ENCODE peak calls at places on chromosome 4, in eight cellular contexts. B is endothelial cell of umbilical vein, G is stomach, F is HCT116, C is GM12878, D is breast epithelium, U is transverse colon, L is Panc1. J is an unnamed sample.

GRCh38 chr4:56976878-56977320 is 507 bp downstream of the NOA1 start:
- DNase-seq in B (peak; percentile 38), G (peak; percentile 80), F (peak; percentile 19), C (no peak), D (peak; percentile 58), U (peak; percentile 76), L (no peak), J (peak; percentile 69)

GRCh38 chr4:211033-211511 is 86.8 kb downstream of the ZNF718 start:
- DNase-seq in B (no peak), G (no peak), F (no peak), C (peak; percentile 28), D (no peak), U (no peak), L (no peak), J (no peak)

GRCh38 chr4:123325241-123325681 is 71.3 kb upstream of the SPRY1 start:
- DNase-seq in B (no peak), G (no peak), F (no peak), C (peak; percentile 75), D (no peak), U (no peak), L (no peak), J (no peak)

GRCh38 chr4:173505924-173506779 is 23.9 kb downstream of the HAND2 start:
- DNase-seq in B (peak; percentile 25), G (peak; percentile 59), F (peak; percentile 56), C (peak; percentile 41), D (no peak), U (peak; percentile 63), L (no peak), J (no peak)

GRCh38 chr4:163109967-163110366 is 56.7 kb downstream of the NAF1 start:
- DNase-seq in B (no peak), G (no peak), F (no peak), C (no peak), D (no peak), U (no peak), L (no peak), J (no peak)

GRCh38 chr4:42995343-42995944 is 102.9 kb downstream of the GRXCR1 start:
- DNase-seq in B (peak; percentile 2), G (no peak), F (no peak), C (no peak), D (no peak), U (no peak), L (peak; percentile 8), J (no peak)

GRCh38 chr4:120293341-120293740 is 226.7 kb upstream of the MAD2L1 start:
- DNase-seq in B (no peak), G (no peak), F (no peak), C (no peak), D (no peak), U (no peak), L (no peak), J (no peak)

GRCh38 chr4:139950568-139950967 is 203.4 kb downstream of the MAML3 start:
- DNase-seq in B (no peak), G (no peak), F (no peak), C (peak; percentile 83), D (no peak), U (no peak), L (no peak), J (no peak)

GRCh38 chr4:6875431-6875831 is 34.2 kb upstream of the TBC1D14 start:
- DNase-seq in B (no peak), G (no peak), F (no peak), C (no peak), D (no peak), U (no peak), L (no peak), J (no peak)

GRCh38 chr4:41178372-41179085 is 35.8 kb downstream of the APBB2 start:
- DNase-seq in B (peak; percentile 84), G (no peak), F (no peak), C (no peak), D (no peak), U (no peak), L (no peak), J (no peak)

GRCh38 chr4:16860506-16860905 is 37.9 kb downstream of the LDB2 start:
- DNase-seq in B (peak; percentile 85), G (no peak), F (no peak), C (no peak), D (no peak), U (no peak), L (no peak), J (no peak)

GRCh38 chr4:137083571-137083970 is 448.7 kb downstream of the PCDH18 start:
- DNase-seq in B (no peak), G (no peak), F (no peak), C (no peak), D (no peak), U (no peak), L (no peak), J (no peak)

GRCh38 chr4:52259978-52260377 is 208.9 kb downstream of the SPATA18 start:
- DNase-seq in B (no peak), G (no peak), F (no peak), C (no peak), D (no peak), U (no peak), L (no peak), J (no peak)

GRCh38 chr4:176242764-176243347 is 26.2 kb downstream of the ASB5 start:
- DNase-seq in B (no peak), G (no peak), F (no peak), C (no peak), D (no peak), U (no peak), L (no peak), J (no peak)

GRCh38 chr4:56653461-56654237 is 27.4 kb downstream of the HOPX start:
- DNase-seq in B (peak; percentile 70), G (no peak), F (no peak), C (no peak), D (no peak), U (peak; percentile 15), L (no peak), J (no peak)

GRCh38 chr4:42490015-42490414 is 92.7 kb downstream of the SHISA3 start:
- DNase-seq in B (no peak), G (no peak), F (no peak), C (peak; percentile 17), D (no peak), U (no peak), L (no peak), J (no peak)

GRCh38 chr4:122722256-122722655 is 10.2 kb upstream of the BBS12 start:
- DNase-seq in B (no peak), G (no peak), F (no peak), C (no peak), D (no peak), U (no peak), L (no peak), J (no peak)

GRCh38 chr4:84952004-84952403 is 14.5 kb downstream of the WDFY3 start:
- DNase-seq in B (peak; percentile 21), G (no peak), F (peak; percentile 10), C (no peak), D (no peak), U (no peak), L (peak; percentile 18), J (no peak)

GRCh38 chr4:87420431-87420830 is 1.9 kb upstream of the NUDT9 start:
- DNase-seq in B (no peak), G (no peak), F (no peak), C (no peak), D (no peak), U (no peak), L (no peak), J (no peak)

GRCh38 chr4:6448476-6449170 is 23.8 kb downstream of the PPP2R2C start:
- DNase-seq in B (no peak), G (no peak), F (no peak), C (no peak), D (no peak), U (no peak), L (no peak), J (no peak)

GRCh38 chr4:95289028-95289634 is 259.6 kb downstream of the UNC5C start:
- DNase-seq in B (peak; percentile 92), G (no peak), F (no peak), C (no peak), D (no peak), U (no peak), L (no peak), J (no peak)

GRCh38 chr4:34236118-34236517 is 2008.2 kb downstream of the ARAP2 start:
- DNase-seq in B (no peak), G (no peak), F (no peak), C (no peak), D (no peak), U (no peak), L (no peak), J (no peak)
- TF ChIP-seq POLR2AphosphoS5 in B (no peak), G (no peak), F (no peak), C (no peak), D (no peak), U (no peak), L (no peak), J (no peak)

GRCh38 chr4:28362169-28362568 is 1501.5 kb downstream of the STIM2 start:
- DNase-seq in B (no peak), G (no peak), F (no peak), C (no peak), D (no peak), U (no peak), L (no peak), J (no peak)

GRCh38 chr4:28354874-28355273 is 1494.2 kb downstream of the STIM2 start:
- DNase-seq in B (no peak), G (no peak), F (no peak), C (no peak), D (no peak), U (no peak), L (no peak), J (no peak)

GRCh38 chr4:28360681-28361080 is 1500.0 kb downstream of the STIM2 start:
- DNase-seq in B (no peak), G (no peak), F (no peak), C (no peak), D (no peak), U (no peak), L (no peak), J (no peak)

GRCh38 chr4:28357985-28358384 is 1497.3 kb downstream of the STIM2 start:
- DNase-seq in B (no peak), G (no peak), F (peak; percentile 7), C (no peak), D (no peak), U (no peak), L (no peak), J (no peak)
- TF ChIP-seq CTCF in B (peak; percentile 12), G (no peak), F (peak; percentile 47), C (no peak), D (no peak), U (no peak), L (no peak), J (no peak)

GRCh38 chr4:80266267-80266901 is at the start of gene FGF5:
- DNase-seq in B (peak; percentile 38), G (no peak), F (no peak), C (no peak), D (no peak), U (peak; percentile 36), L (no peak), J (peak; percentile 61)
- H3K4me3 ChIP-seq in B (peak within 1 kb of the TSS; percentile 76), G (peak within 1 kb of the TSS; percentile 43), F (no peak within 1 kb of the TSS), C (peak within 1 kb of the TSS; percentile 36), D (peak within 1 kb of the TSS; percentile 38), U (peak within 1 kb of the TSS; percentile 48), L (peak within 1 kb of the TSS; percentile 80), J (peak within 1 kb of the TSS; percentile 52)

DNA sequence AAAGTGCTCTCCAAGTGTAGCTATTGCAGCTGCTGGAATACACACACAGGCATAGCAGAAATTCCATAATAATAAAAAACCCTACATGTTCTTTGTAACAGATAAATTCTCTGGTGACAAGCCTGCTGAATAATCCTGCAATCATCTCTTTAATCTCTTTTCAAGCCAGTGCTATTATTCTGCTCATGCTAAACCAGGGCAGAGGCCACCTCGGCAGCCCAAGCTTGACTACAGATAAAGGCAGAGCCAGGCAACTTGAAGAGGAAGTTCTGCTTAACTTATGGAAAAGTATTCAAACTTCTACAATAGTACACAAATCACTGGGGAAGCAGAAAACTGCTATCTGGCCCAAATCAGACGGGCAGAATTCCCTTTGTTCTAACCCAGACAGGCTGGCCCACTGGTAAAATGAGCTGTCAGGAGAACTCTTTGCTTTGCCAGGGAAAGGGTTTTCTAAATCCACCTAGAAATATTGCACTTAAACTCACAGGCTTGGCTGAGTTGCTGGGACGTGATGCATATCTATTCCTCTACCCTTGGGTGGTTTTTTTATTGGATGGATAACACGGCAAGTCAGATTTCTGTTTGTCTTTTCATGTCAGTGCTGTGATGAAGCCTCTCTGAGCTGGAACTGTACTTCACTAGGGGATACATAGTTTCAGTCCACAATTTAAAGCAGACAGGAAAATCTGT is 70.5 kb downstream of the GATB start:
- DNase-seq in B (peak; percentile 75), G (peak; percentile 35), F (no peak), C (no peak), D (no peak), U (no peak), L (no peak), J (no peak)
- TF ChIP-seq POLR2AphosphoS5 in B (no peak), G (no peak), F (no peak), C (no peak), D (no peak), U (no peak), L (no peak), J (no peak)